ENCODE peak calls at places on chromosomes 6 and 20, in eight cellular contexts. G is K562, I is NCI-H1694 treated with DMSO at 0.1 percent for 48 hours, C is T-helper 2 cell, Z is astrocyte of the spinal cord, P is body of pancreas, S is BJ, R is NCI-H1417 treated with DMSO at 0.1 percent for 48 hours. U is an unnamed sample.

GRCh38 chr20:47708140-47708807 is 77.0 kb downstream of the SULF2 start:
- DNase-seq in R (no peak), G (no peak), P (no peak), Z (no peak), I (no peak), S (no peak), C (no peak), U (no peak)

GRCh38 chr6:41518118-41518517 is 28.1 kb upstream of the FOXP4 start:
- DNase-seq in S (no peak), P (peak; percentile 43), C (no peak), I (no peak), Z (no peak), R (no peak), G (no peak), U (no peak)

GRCh38 chr20:62929051-62929538 is 2.8 kb upstream of the DIDO1 start:
- DNase-seq in P (peak; percentile 82), R (no peak), G (peak; percentile 80), Z (peak; percentile 40), C (peak; percentile 38), S (no peak), I (no peak), U (no peak)

GRCh38 chr6:43091592-43091991 is 15.5 kb downstream of the PTK7 start:
- DNase-seq in G (no peak), C (no peak), I (no peak), Z (no peak), P (no peak), R (no peak), S (no peak), U (no peak)

GRCh38 chr6:151391471-151392428 is at the start of gene ZBTB2:
- DNase-seq in I (peak; percentile 3), Z (peak; percentile 80), C (peak; percentile 64), P (peak; percentile 68), G (peak; percentile 83), S (peak; percentile 30), R (no peak), U (peak; percentile 91)

GRCh38 chr20:57006411-57007170 is 259.9 kb downstream of the BMP7 start:
- DNase-seq in R (no peak), P (no peak), I (no peak), Z (peak; percentile 28), C (no peak), G (no peak), S (peak; percentile 42), U (no peak)

GRCh38 chr20:62501801-62502495 is 26.2 kb upstream of the GATA5 start:
- DNase-seq in C (peak; percentile 32), I (no peak), P (no peak), Z (peak; percentile 22), G (no peak), S (no peak), R (no peak), U (peak; percentile 45)

GRCh38 chr6:137625808-137626207 is 131.6 kb upstream of the OLIG3 start:
- DNase-seq in P (no peak), C (no peak), S (no peak), R (no peak), I (no peak), Z (no peak), G (peak; percentile 16), U (no peak)

GRCh38 chr6:25993038-25993684 is 30.6 kb downstream of the TRIM38 start:
- DNase-seq in Z (no peak), C (no peak), I (no peak), G (no peak), P (no peak), S (no peak), R (no peak), U (no peak)

GRCh38 chr20:14925286-14925685 is 587.9 kb upstream of the FLRT3 start:
- DNase-seq in I (no peak), Z (peak; percentile 19), R (no peak), P (no peak), C (no peak), G (no peak), S (no peak), U (no peak)

GRCh38 chr20:17493173-17493572 is 38.0 kb downstream of the BFSP1 start:
- DNase-seq in G (no peak), P (no peak), Z (no peak), R (no peak), S (no peak), C (no peak), I (no peak), U (no peak)

GRCh38 chr20:50731930-50732690 is 730 bp downstream of the PARD6B start:
- DNase-seq in P (no peak), R (no peak), C (no peak), I (no peak), S (no peak), Z (no peak), G (peak; percentile 45), U (peak; percentile 45)

GRCh38 chr20:21251278-21251677 is 51.9 kb upstream of the XRN2 start:
- DNase-seq in I (no peak), G (no peak), C (no peak), R (no peak), P (no peak), Z (peak; percentile 18), S (no peak), U (no peak)

GRCh38 chr20:4835244-4836177 is 113.8 kb downstream of the PRND start:
- DNase-seq in I (no peak), R (no peak), S (no peak), Z (peak; percentile 76), G (no peak), P (no peak), C (no peak), U (no peak)

GRCh38 chr20:44288252-44288651 is 22.8 kb downstream of the FITM2 start:
- DNase-seq in P (no peak), C (peak; percentile 6), S (no peak), G (no peak), Z (no peak), I (no peak), R (no peak), U (no peak)

GRCh38 chr6:90219168-90219985 is 77.3 kb downstream of the BACH2 start:
- DNase-seq in G (no peak), S (peak; percentile 49), R (no peak), P (peak; percentile 65), C (no peak), Z (peak; percentile 93), I (peak; percentile 95), U (peak; percentile 27)

GRCh38 chr6:48664850-48665249 is 553.9 kb upstream of the PTCHD4 start:
- DNase-seq in Z (peak; percentile 77), R (peak; percentile 8), C (no peak), I (no peak), P (no peak), G (no peak), S (peak; percentile 50), U (no peak)

U was measured in NAMALWA.